ENCODE peak calls at places on chromosomes 7 and 10, in six cellular contexts. One of them, this sample, is unnamed.

GRCh38 chr7:29991937-29992336 is 2.3 kb upstream of the SCRN1 start:
- DNase-seq in IMR-90: no peak
- DNase-seq in brain microvascular endothelial cell: no peak
- DNase-seq in HFFc6: no peak
- DNase-seq in GM12864: no peak
- DNase-seq in CD8-positive, alpha-beta T cell: no peak
- DNase-seq in this sample: no peak

GRCh38 chr7:150404172-150404784 is 25.1 kb downstream of the ZNF775 start:
- DNase-seq in IMR-90: no peak
- DNase-seq in HFFc6: no peak
- DNase-seq in brain microvascular endothelial cell: no peak
- DNase-seq in CD8-positive, alpha-beta T cell: no peak
- DNase-seq in GM12864: no peak
- DNase-seq in this sample: no peak

GRCh38 chr7:191105-192034 is 1.0 kb upstream of the FAM20C start:
- DNase-seq in HFFc6: peak; percentile 63
- DNase-seq in IMR-90: peak; percentile 92
- DNase-seq in GM12864: no peak
- DNase-seq in CD8-positive, alpha-beta T cell: no peak
- DNase-seq in brain microvascular endothelial cell: peak; percentile 85
- DNase-seq in this sample: no peak

GRCh38 chr10:14478639-14479038 is 147.9 kb upstream of the FRMD4A start:
- DNase-seq in GM12864: no peak
- DNase-seq in brain microvascular endothelial cell: peak; percentile 85
- DNase-seq in HFFc6: peak; percentile 57
- DNase-seq in CD8-positive, alpha-beta T cell: no peak
- DNase-seq in IMR-90: peak; percentile 84
- DNase-seq in this sample: no peak

GRCh38 chr10:60350400-60350799 is 39.3 kb downstream of the ANK3 start:
- DNase-seq in GM12864: no peak
- DNase-seq in brain microvascular endothelial cell: no peak
- DNase-seq in HFFc6: no peak
- DNase-seq in CD8-positive, alpha-beta T cell: no peak
- DNase-seq in IMR-90: peak; percentile 49
- DNase-seq in this sample: no peak

GRCh38 chr10:133357293-133358151 is at the start of gene FUOM:
- DNase-seq in brain microvascular endothelial cell: peak; percentile 44
- DNase-seq in HFFc6: no peak
- DNase-seq in CD8-positive, alpha-beta T cell: peak; percentile 74
- DNase-seq in IMR-90: peak; percentile 29
- DNase-seq in GM12864: no peak
- DNase-seq in this sample: peak; percentile 61

GRCh38 chr10:126101744-126102143 is 205.4 kb downstream of the FANK1 start:
- DNase-seq in HFFc6: no peak
- DNase-seq in IMR-90: no peak
- DNase-seq in GM12864: no peak
- DNase-seq in CD8-positive, alpha-beta T cell: no peak
- DNase-seq in brain microvascular endothelial cell: no peak
- DNase-seq in this sample: no peak

GRCh38 chr7:81183326-81183725 is 264.5 kb upstream of the SEMA3C start:
- DNase-seq in GM12864: no peak
- DNase-seq in CD8-positive, alpha-beta T cell: no peak
- DNase-seq in HFFc6: no peak
- DNase-seq in brain microvascular endothelial cell: no peak
- DNase-seq in IMR-90: no peak
- DNase-seq in this sample: no peak

GRCh38 chr7:143467724-143468123 is 9.9 kb upstream of the TAS2R41 start:
- DNase-seq in HFFc6: no peak
- DNase-seq in CD8-positive, alpha-beta T cell: no peak
- DNase-seq in GM12864: no peak
- DNase-seq in brain microvascular endothelial cell: no peak
- DNase-seq in IMR-90: no peak
- DNase-seq in this sample: no peak

GRCh38 chr7:36937754-36938551 is 213.7 kb upstream of the AOAH start:
- DNase-seq in brain microvascular endothelial cell: no peak
- DNase-seq in GM12864: no peak
- DNase-seq in IMR-90: no peak
- DNase-seq in CD8-positive, alpha-beta T cell: peak; percentile 40
- DNase-seq in HFFc6: no peak
- DNase-seq in this sample: no peak

GRCh38 chr7:84017653-84018052 is 176.9 kb downstream of the SEMA3A start:
- DNase-seq in CD8-positive, alpha-beta T cell: no peak
- DNase-seq in IMR-90: no peak
- DNase-seq in brain microvascular endothelial cell: no peak
- DNase-seq in GM12864: no peak
- DNase-seq in HFFc6: no peak
- DNase-seq in this sample: no peak
- TF ChIP-seq CTCF in CD8-positive, alpha-beta T cell: no peak
- TF ChIP-seq CTCF in IMR-90: no peak
- TF ChIP-seq CTCF in brain microvascular endothelial cell: no peak
- TF ChIP-seq CTCF in GM12864: no peak
- TF ChIP-seq CTCF in HFFc6: no peak
- TF ChIP-seq CTCF in this sample: no peak

DNA sequence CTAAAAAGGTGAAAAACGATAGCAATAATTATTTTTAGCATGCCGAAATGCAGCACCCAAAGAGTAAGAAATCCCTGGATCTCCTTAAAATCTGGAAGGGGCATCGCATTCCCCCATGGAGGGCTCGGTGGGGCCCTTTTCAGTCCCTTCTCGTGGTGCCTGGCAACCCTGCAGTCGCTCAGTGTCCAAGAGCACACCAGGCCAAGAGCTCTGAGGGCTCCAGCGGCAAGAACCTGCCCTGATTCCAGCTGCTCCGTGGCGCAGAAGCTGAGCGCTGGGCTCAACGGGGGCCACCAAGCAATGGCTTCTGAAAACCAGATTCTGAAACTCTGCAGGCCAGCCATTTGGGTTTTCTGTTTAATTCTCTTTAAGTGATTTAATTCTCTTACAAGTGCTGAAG is 131.2 kb downstream of the PRKAG2 start:
- DNase-seq in HFFc6: no peak
- DNase-seq in brain microvascular endothelial cell: no peak
- DNase-seq in GM12864: no peak
- DNase-seq in IMR-90: no peak
- DNase-seq in CD8-positive, alpha-beta T cell: no peak
- DNase-seq in this sample: no peak
- TF ChIP-seq CTCF in HFFc6: no peak
- TF ChIP-seq CTCF in brain microvascular endothelial cell: no peak
- TF ChIP-seq CTCF in GM12864: no peak
- TF ChIP-seq CTCF in IMR-90: no peak
- TF ChIP-seq CTCF in CD8-positive, alpha-beta T cell: no peak
- TF ChIP-seq CTCF in this sample: no peak

DNA sequence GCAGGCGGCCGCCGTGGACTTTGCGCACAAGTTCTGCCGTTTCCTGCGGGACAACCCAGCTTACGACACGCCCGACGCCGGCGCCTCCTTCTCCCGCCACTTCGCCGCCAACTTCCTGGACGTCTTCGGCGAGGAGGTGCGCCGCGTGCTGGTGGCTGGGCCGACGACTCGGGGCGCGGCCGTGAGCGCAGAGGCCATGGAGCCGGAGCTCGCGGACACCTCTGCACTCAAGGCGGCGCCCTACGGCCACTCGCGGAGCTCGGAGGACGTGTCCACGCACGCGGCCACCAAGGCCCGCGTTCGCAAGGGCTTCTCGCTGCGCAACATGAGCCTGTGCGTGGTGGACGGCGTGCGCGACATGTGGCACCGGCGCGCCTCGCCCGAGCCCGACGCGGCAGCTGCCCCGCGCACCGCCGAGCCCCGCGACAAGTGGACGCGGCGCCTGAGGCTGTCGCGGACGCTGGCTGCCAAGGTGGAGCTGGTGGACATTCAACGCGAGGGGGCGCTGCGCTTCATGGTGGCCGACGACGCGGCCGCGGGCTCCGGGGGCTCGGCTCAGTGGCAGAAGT is 14.1 kb downstream of the SH2B2 start:
- DNase-seq in IMR-90: no peak
- DNase-seq in HFFc6: no peak
- DNase-seq in brain microvascular endothelial cell: no peak
- DNase-seq in GM12864: no peak
- DNase-seq in CD8-positive, alpha-beta T cell: no peak
- DNase-seq in this sample: no peak
- TF ChIP-seq CTCF in IMR-90: no peak
- TF ChIP-seq CTCF in HFFc6: peak; percentile 49
- TF ChIP-seq CTCF in brain microvascular endothelial cell: peak; percentile 31
- TF ChIP-seq CTCF in GM12864: no peak
- TF ChIP-seq CTCF in CD8-positive, alpha-beta T cell: no peak
- TF ChIP-seq CTCF in this sample: no peak

GRCh38 chr10:119933179-119933578 is 40.6 kb downstream of the SEC23IP start:
- DNase-seq in GM12864: no peak
- DNase-seq in brain microvascular endothelial cell: no peak
- DNase-seq in HFFc6: no peak
- DNase-seq in IMR-90: peak; percentile 3
- DNase-seq in CD8-positive, alpha-beta T cell: no peak
- DNase-seq in this sample: no peak
- TF ChIP-seq CTCF in GM12864: peak; percentile 17
- TF ChIP-seq CTCF in brain microvascular endothelial cell: peak; percentile 46
- TF ChIP-seq CTCF in HFFc6: peak; percentile 66
- TF ChIP-seq CTCF in IMR-90: peak; percentile 23
- TF ChIP-seq CTCF in CD8-positive, alpha-beta T cell: no peak
- TF ChIP-seq CTCF in this sample: no peak

DNA sequence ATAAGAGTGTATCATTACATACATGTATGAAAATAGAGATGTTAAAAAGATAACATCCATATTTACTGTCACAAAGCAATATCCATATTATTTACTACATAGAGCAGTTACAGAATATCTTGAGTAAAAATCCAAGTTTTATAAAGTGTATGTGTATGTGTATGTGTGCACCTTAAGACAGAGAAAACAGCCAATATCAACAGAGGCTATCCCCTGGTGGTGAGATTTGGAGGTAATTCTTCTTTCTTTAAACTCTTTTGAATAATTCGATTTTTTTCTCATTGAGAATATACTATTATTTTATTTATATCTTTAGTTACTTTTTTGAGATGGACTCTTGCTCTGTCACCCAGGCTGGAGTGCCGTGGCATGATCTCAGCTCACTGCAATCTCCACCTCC is 18.4 kb downstream of the TRDMT1 start:
- DNase-seq in HFFc6: no peak
- DNase-seq in GM12864: no peak
- DNase-seq in CD8-positive, alpha-beta T cell: no peak
- DNase-seq in IMR-90: no peak
- DNase-seq in brain microvascular endothelial cell: no peak
- DNase-seq in this sample: no peak
- TF ChIP-seq CTCF in HFFc6: peak; percentile 69
- TF ChIP-seq CTCF in GM12864: no peak
- TF ChIP-seq CTCF in CD8-positive, alpha-beta T cell: peak; percentile 14
- TF ChIP-seq CTCF in IMR-90: peak; percentile 23
- TF ChIP-seq CTCF in brain microvascular endothelial cell: peak; percentile 36
- TF ChIP-seq CTCF in this sample: no peak